ENCODE peak calls at places on chromosomes 13 and 19, in six cellular contexts. R is AG04450; W is stimulated activated CD4-positive, alpha-beta T cell treated with anti-CD3 and anti-CD28 coated beads, Interleukin-4, amount 100 ng/mL, for 48 hours; K is SW 1271; F is activated naive CD8-positive, alpha-beta T cell treated with anti-CD3 and anti-CD28 coated beads, Interleukin-2, amount 50 U/mL, for 16 hours; Y is stromal cell of bone marrow. T is an unnamed sample.

GRCh38 chr19:53389591-53390377 is 5.2 kb upstream of the ZNF765 start:
- DNase-seq in Y (no peak), F (no peak), R (no peak), W (no peak), K (no peak), T (no peak)

GRCh38 chr19:33740811-33741396 is 55.8 kb upstream of the KCTD15 start:
- DNase-seq in K (no peak), Y (peak; percentile 2), R (no peak), W (peak; percentile 20), F (no peak), T (peak; percentile 20)

GRCh38 chr13:114151565-114152284 is 19.3 kb upstream of the RASA3 start:
- DNase-seq in K (no peak), W (no peak), Y (no peak), R (no peak), F (no peak), T (no peak)

GRCh38 chr13:39783051-39783450 is 127.6 kb downstream of the COG6 start:
- DNase-seq in F (no peak), W (no peak), K (no peak), R (no peak), Y (no peak), T (no peak)

GRCh38 chr19:2261438-2262172 is 5.4 kb upstream of the JSRP1 start:
- DNase-seq in W (peak; percentile 63), R (no peak), K (no peak), Y (no peak), F (no peak), T (no peak)

GRCh38 chr19:42250666-42251531 is 4.0 kb downstream of the ERF start:
- DNase-seq in F (no peak), W (no peak), R (no peak), Y (no peak), K (no peak), T (no peak)

GRCh38 chr19:51572415-51572814 is 1.3 kb downstream of the ZNF175 start:
- DNase-seq in F (no peak), K (no peak), W (no peak), R (no peak), Y (no peak), T (no peak)

GRCh38 chr13:50421457-50422130 is 406.4 kb downstream of the KCNRG start:
- DNase-seq in F (no peak), K (no peak), R (no peak), W (no peak), Y (peak; percentile 74), T (no peak)

GRCh38 chr19:17765069-17765618 is 13.9 kb downstream of the FCHO1 start:
- DNase-seq in W (no peak), K (no peak), R (no peak), Y (no peak), F (no peak), T (no peak)

GRCh38 chr13:91576590-91576989 is 178.2 kb downstream of the GPC5 start:
- DNase-seq in Y (no peak), R (no peak), W (no peak), K (no peak), F (no peak), T (no peak)

GRCh38 chr13:75180805-75181455 is 301.0 kb downstream of the TBC1D4 start:
- DNase-seq in W (no peak), R (no peak), Y (no peak), F (no peak), K (no peak), T (no peak)

GRCh38 chr19:47111081-47111589 is 2.4 kb downstream of the ZC3H4 start:
- DNase-seq in K (no peak), F (no peak), W (peak; percentile 35), Y (no peak), R (no peak), T (no peak)

GRCh38 chr13:25423831-25424230 is 52.1 kb downstream of the ATP8A2 start:
- DNase-seq in W (no peak), R (no peak), F (no peak), Y (no peak), K (no peak), T (no peak)